ENCODE peak calls at places on chromosomes 13 and 19, in eight cellular contexts. P is aorta; V is stimulated activated CD4-positive, alpha-beta T cell treated with anti-CD3 and anti-CD28 coated beads, Interleukin-4, amount 100 ng/mL, for 48 hours; M is mammary epithelial cell; K is activated T-helper 2 cell treated with anti-CD3 and anti-CD28 coated beads, Interferon-gamma antibody, Interleukin-2, Interleukin-4, amounts not matched to agents 10 μg/mL and 5 μg/mL and 100 μg/mL, durations not matched to agents 14 hours and 24 hours and 36 hours; C is activated CD4-positive, alpha-beta T cell treated with anti-CD3 and anti-CD28 coated beads, Interleukin-2, amount 50 U/mL, for 24 hours; B is occipital lobe; J is heart left ventricle. Q is an unnamed sample.
A peak's percentile ranks its signal among the peaks of the same experiment; 100 is the strongest.

GRCh38 chr19:18373892-18374629 is 11.9 kb upstream of the GDF15 start:
- DNase-seq in P (peak; percentile 99), V (peak; percentile 32), M (peak; percentile 90), K (peak; percentile 60), C (no peak), B (peak; percentile 75), J (peak; percentile 93), Q (peak; percentile 91)

GRCh38 chr13:85520445-85520844 is 278.8 kb downstream of the SLITRK6 start:
- DNase-seq in P (no peak), V (no peak), M (no peak), K (no peak), C (no peak), B (no peak), J (no peak), Q (no peak)

GRCh38 chr13:42544246-42544915 is 29.6 kb upstream of the TNFSF11 start:
- DNase-seq in P (no peak), V (no peak), M (peak; percentile 59), K (no peak), C (no peak), B (no peak), J (no peak), Q (no peak)

GRCh38 chr13:27168870-27169525 is 2.6 kb downstream of the USP12 start:
- DNase-seq in P (no peak), V (no peak), M (no peak), K (no peak), C (no peak), B (no peak), J (no peak), Q (no peak)

GRCh38 chr19:3595521-3596061 is 10.3 kb downstream of the GIPC3 start:
- DNase-seq in P (no peak), V (no peak), M (no peak), K (no peak), C (no peak), B (no peak), J (no peak), Q (no peak)

GRCh38 chr13:81676008-81676407 is 1335.1 kb upstream of the SPRY2 start:
- DNase-seq in P (no peak), V (no peak), M (no peak), K (no peak), C (no peak), B (no peak), J (no peak), Q (no peak)

GRCh38 chr19:31745731-31746130 is 396.5 kb upstream of the TSHZ3 start:
- DNase-seq in P (no peak), V (no peak), M (no peak), K (no peak), C (no peak), B (no peak), J (no peak), Q (no peak)

GRCh38 chr13:102055116-102055515 is 346.7 kb downstream of the FGF14 start:
- DNase-seq in P (no peak), V (no peak), M (no peak), K (no peak), C (no peak), B (no peak), J (no peak), Q (no peak)

Q was measured in GM12878.